ENCODE peak calls at places on chromosomes 5 and 9, in five cellular contexts. N is HT1080; F is effector memory CD8-positive, alpha-beta T cell; O is mesendoderm; W is GM12864. V is an unnamed sample.

GRCh38 chr5:138989720-138990119 is 114.6 kb upstream of the LRRTM2 start:
- DNase-seq in N (peak), W (no peak), O (no peak), F (no peak), V (no peak)

GRCh38 chr9:40907657-40908624 is 220.5 kb downstream of the FOXD4L6 start:
- DNase-seq in N (no peak), O (no peak), F (no peak), W (no peak), V (no peak)

GRCh38 chr5:160324885-160325284 is 12.5 kb upstream of the CCNJL start:
- DNase-seq in W (no peak), N (no peak), O (no peak), F (no peak), V (peak)

GRCh38 chr9:127053057-127053821 is 69.2 kb downstream of the ANGPTL2 start:
- DNase-seq in O (no peak), N (no peak), W (no peak), F (no peak), V (no peak)

GRCh38 chr9:78298046-78298511 is 1.2 kb downstream of the PSAT1 start:
- DNase-seq in W (no peak), O (peak), F (no peak), N (no peak), V (no peak)

GRCh38 chr5:73157399-73158303 is 15.3 kb upstream of the TMEM174 start:
- DNase-seq in O (peak), W (no peak), F (no peak), N (no peak), V (no peak)

GRCh38 chr9:17531642-17532254 is 47.1 kb upstream of the SH3GL2 start:
- DNase-seq in W (peak), F (no peak), N (peak), O (peak), V (no peak)

GRCh38 chr5:100667021-100667671 is 132.0 kb downstream of the FAM174A start:
- DNase-seq in N (peak), F (no peak), W (peak), O (no peak), V (peak)

GRCh38 chr5:154190652-154191304 is at the start of gene GALNT10:
- DNase-seq in O (peak), F (no peak), W (peak), N (no peak), V (peak)

GRCh38 chr9:130493476-130493875 is 48.7 kb downstream of the ASS1 start:
- DNase-seq in F (no peak), N (no peak), W (no peak), O (no peak), V (no peak)

GRCh38 chr9:81683704-81684103 is 5.6 kb downstream of the TLE1 start:
- DNase-seq in W (no peak), N (no peak), O (peak), F (no peak), V (no peak)

GRCh38 chr5:163434410-163434866 is 3.0 kb upstream of the CCNG1 start:
- DNase-seq in F (no peak), W (no peak), N (peak), O (no peak), V (no peak)

GRCh38 chr9:37126214-37126788 is 5.9 kb downstream of the ZCCHC7 start:
- DNase-seq in N (no peak), O (no peak), W (no peak), F (no peak), V (no peak)

GRCh38 chr5:43099615-43100014 is 21.1 kb upstream of the ZNF131 start:
- DNase-seq in W (no peak), O (no peak), N (no peak), F (no peak), V (no peak)

GRCh38 chr5:149418910-149419531 is 39.9 kb upstream of the IL17B start:
- DNase-seq in W (no peak), F (no peak), N (no peak), O (no peak), V (no peak)

GRCh38 chr9:5848372-5848882 is 15.5 kb upstream of the ERMP1 start:
- DNase-seq in F (no peak), N (no peak), W (no peak), O (no peak), V (no peak)

GRCh38 chr5:41843456-41844112 is 26.6 kb downstream of the OXCT1 start:
- DNase-seq in O (peak), F (peak), W (peak), N (peak), V (no peak)

GRCh38 chr5:36950586-36951457 is 74.3 kb downstream of the NIPBL start:
- DNase-seq in F (no peak), N (peak), O (no peak), W (no peak), V (no peak)

GRCh38 chr5:151772029-151772867 is 494 bp downstream of the G3BP1 start:
- DNase-seq in W (no peak), N (peak), F (peak), O (peak), V (no peak)

GRCh38 chr9:86943871-86944240 is 3.5 kb downstream of the GAS1 start:
- DNase-seq in W (no peak), O (no peak), N (no peak), F (no peak), V (no peak)

GRCh38 chr5:77012601-77013000 is 17.6 kb upstream of the AGGF1 start:
- DNase-seq in O (no peak), N (peak), F (no peak), W (no peak), V (no peak)

GRCh38 chr5:22855824-22856223 is 2.7 kb upstream of the CDH12 start:
- DNase-seq in F (no peak), O (no peak), N (no peak), W (no peak), V (no peak)

GRCh38 chr5:172410839-172411238 is 43.5 kb downstream of the SH3PXD2B start:
- DNase-seq in N (no peak), W (no peak), F (no peak), O (no peak), V (no peak)

GRCh38 chr9:99189887-99190596 is 31.7 kb downstream of the ALG2 start:
- DNase-seq in N (no peak), W (no peak), F (no peak), O (no peak), V (no peak)

GRCh38 chr5:57298985-57299491 is 125.2 kb downstream of the GPBP1 start:
- DNase-seq in W (no peak), O (peak), F (peak), N (peak), V (peak)

GRCh38 chr5:43711496-43711895 is 108.5 kb downstream of the NNT start:
- DNase-seq in O (peak), N (peak), F (no peak), W (no peak), V (no peak)

GRCh38 chr5:11468334-11469039 is 435.8 kb downstream of the CTNND2 start:
- DNase-seq in F (no peak), O (peak), N (peak), W (no peak), V (no peak)

GRCh38 chr5:95842955-95843544 is 20.5 kb upstream of the GLRX start:
- DNase-seq in W (no peak), O (peak), N (peak), F (peak), V (peak)

GRCh38 chr9:109158656-109159055 is 8.4 kb downstream of the FRRS1L start:
- DNase-seq in F (no peak), N (no peak), O (no peak), W (no peak), V (no peak)

GRCh38 chr9:2622361-2623045 is 916 bp downstream of the VLDLR start:
- DNase-seq in F (no peak), W (no peak), N (peak), O (peak), V (no peak)

GRCh38 chr5:156815988-156816599 is 34.0 kb upstream of the PPP1R2B start:
- DNase-seq in W (no peak), N (peak), F (no peak), O (peak), V (no peak)